ENCODE peak calls at places on chromosome 12, in seven cellular contexts. Z, U, E, K, I, B and D are unnamed samples.

GRCh38 chr12:58034311-58034710 is 92.9 kb downstream of the ATP23 start:
- DNase-seq in E (no peak), Z (no peak), U (no peak), I (no peak), K (no peak), B (no peak), D (no peak)

GRCh38 chr12:89334770-89335169 is 17.5 kb downstream of the DUSP6 start:
- DNase-seq in E (no peak), K (no peak), U (no peak), Z (peak), B (no peak), I (no peak), D (no peak)

GRCh38 chr12:31897791-31898503 is 61.3 kb upstream of the RESF1 start:
- DNase-seq in K (no peak), B (peak), U (no peak), I (no peak), Z (no peak), E (no peak), D (no peak)

GRCh38 chr12:49295087-49296001 is at the start of gene PRPH:
- DNase-seq in Z (no peak), K (peak), U (no peak), E (no peak), B (no peak), I (peak), D (no peak)

GRCh38 chr12:95218164-95218851 is 701 bp downstream of the VEZT start:
- DNase-seq in K (no peak), Z (peak), U (no peak), B (no peak), I (peak), E (no peak), D (peak)

GRCh38 chr12:108508243-108508642 is 6.8 kb upstream of the FICD start:
- DNase-seq in I (no peak), Z (no peak), B (no peak), E (peak), U (no peak), K (no peak), D (no peak)

GRCh38 chr12:14525964-14526363 is 41.7 kb downstream of the PLBD1 start:
- DNase-seq in B (no peak), E (no peak), K (no peak), U (no peak), Z (no peak), I (no peak), D (no peak)

GRCh38 chr12:99529966-99530365 is 117.6 kb upstream of the GARIN6 start:
- DNase-seq in U (no peak), K (no peak), E (no peak), Z (peak), I (peak), B (no peak), D (no peak)

GRCh38 chr12:112684742-112685141 is 106.8 kb upstream of the RPH3A start:
- DNase-seq in I (no peak), Z (no peak), E (no peak), B (no peak), U (no peak), K (no peak), D (no peak)

GRCh38 chr12:23014749-23015148 is 389.8 kb downstream of the ETNK1 start:
- DNase-seq in U (no peak), E (no peak), I (no peak), B (no peak), Z (no peak), K (no peak), D (no peak)

GRCh38 chr12:56988207-56988739 is 18.1 kb downstream of the ZBTB39 start:
- DNase-seq in B (no peak), E (no peak), U (no peak), Z (no peak), I (peak), K (no peak), D (no peak)

GRCh38 chr12:21913823-21914222 is 27.4 kb downstream of the ABCC9 start:
- DNase-seq in E (no peak), U (no peak), I (no peak), K (no peak), Z (no peak), B (no peak), D (no peak)

GRCh38 chr12:20101046-20101445 is 267.3 kb upstream of the PDE3A start:
- DNase-seq in B (no peak), K (peak), Z (peak), E (no peak), I (no peak), U (no peak), D (no peak)

GRCh38 chr12:114690267-114691135 is 6.5 kb upstream of the TBX3 start:
- DNase-seq in U (no peak), Z (no peak), E (no peak), K (no peak), B (no peak), I (no peak), D (no peak)

GRCh38 chr12:68420225-68421008 is 88.3 kb upstream of the MDM1 start:
- DNase-seq in B (no peak), K (peak), U (no peak), Z (peak), E (no peak), I (no peak), D (no peak)

GRCh38 chr12:85575115-85576096 is 260.8 kb downstream of the RASSF9 start:
- DNase-seq in U (peak), K (no peak), I (peak), B (peak), E (peak), Z (peak), D (peak)

GRCh38 chr12:90237841-90238240 is 529.2 kb upstream of the ATP2B1 start:
- DNase-seq in B (no peak), Z (no peak), E (no peak), U (no peak), I (no peak), K (no peak), D (no peak)

GRCh38 chr12:304815-305214 is 42.2 kb upstream of the SLC6A13 start:
- DNase-seq in I (no peak), E (no peak), U (no peak), K (no peak), B (no peak), Z (peak), D (no peak)

GRCh38 chr12:90280564-90281058 is 572.0 kb upstream of the ATP2B1 start:
- DNase-seq in B (no peak), U (no peak), I (no peak), Z (no peak), E (no peak), K (no peak), D (no peak)

GRCh38 chr12:25397001-25397400 is 146.3 kb upstream of the KRAS start:
- DNase-seq in B (no peak), I (no peak), U (no peak), Z (no peak), E (no peak), K (no peak), D (no peak)

GRCh38 chr12:114412825-114413749 is 7.1 kb upstream of the TBX5 start:
- DNase-seq in K (no peak), B (no peak), I (peak), U (no peak), Z (peak), E (no peak), D (no peak)

GRCh38 chr12:110744176-110744575 is 1.5 kb upstream of the PPP1CC start:
- DNase-seq in B (no peak), Z (peak), K (peak), I (no peak), E (peak), U (no peak), D (peak)

GRCh38 chr12:1858456-1858855 is 38.1 kb downstream of the LRTM2 start:
- DNase-seq in E (no peak), B (no peak), U (no peak), Z (no peak), K (no peak), I (no peak), D (no peak)

GRCh38 chr12:25759752-25760151 is 198.7 kb upstream of the RASSF8 start:
- DNase-seq in I (no peak), E (no peak), U (no peak), K (no peak), Z (peak), B (no peak), D (no peak)

GRCh38 chr12:13000935-13001724 is 1.1 kb upstream of the HEBP1 start:
- DNase-seq in B (peak), I (peak), E (peak), K (peak), Z (peak), U (no peak), D (peak)

GRCh38 chr12:53060721-53061276 is 10.9 kb downstream of the TNS2 start:
- DNase-seq in K (peak), E (no peak), B (no peak), Z (no peak), U (no peak), I (no peak), D (no peak)